ENCODE peak calls at places on chromosomes 16 and 17, in six cellular contexts. Q, G, K, T, A and S are unnamed samples.

GRCh38 chr17:64091571-64091970 is 38.4 kb downstream of the ERN1 start:
- DNase-seq in K (no peak), Q (no peak), G (no peak), A (no peak), T (no peak), S (no peak)

GRCh38 chr17:14149751-14150150 is 80.4 kb downstream of the COX10 start:
- DNase-seq in Q (no peak), K (no peak), G (no peak), A (no peak), T (no peak), S (no peak)

GRCh38 chr17:5580367-5580766 is 3.9 kb downstream of the NLRP1 start:
- DNase-seq in T (no peak), Q (no peak), K (no peak), A (no peak), G (peak), S (no peak)

GRCh38 chr16:29231231-29231630 is 175.3 kb downstream of the NPIPB11 start:
- DNase-seq in T (no peak), K (no peak), Q (no peak), A (no peak), G (peak), S (no peak)

GRCh38 chr17:46979023-46979870 is at the start of gene RPRML:
- DNase-seq in T (peak), Q (no peak), A (peak), G (peak), K (peak), S (peak)

GRCh38 chr16:85210423-85211169 is 98.3 kb upstream of the CIBAR2 start:
- DNase-seq in K (no peak), G (peak), A (peak), T (no peak), Q (no peak), S (no peak)

GRCh38 chr16:23991044-23991443 is 155.3 kb downstream of the PRKCB start:
- DNase-seq in K (no peak), A (no peak), G (no peak), Q (no peak), T (no peak), S (no peak)

GRCh38 chr16:2143874-2144485 is 4.4 kb upstream of the RAB26 start:
- DNase-seq in A (no peak), K (peak), G (no peak), Q (no peak), T (no peak), S (no peak)

GRCh38 chr17:29177871-29178749 is 2.1 kb downstream of the MYO18A start:
- DNase-seq in Q (no peak), A (no peak), K (peak), T (no peak), G (no peak), S (no peak)

GRCh38 chr17:40323731-40324650 is 15.0 kb downstream of the RARA start:
- DNase-seq in A (peak), G (peak), T (no peak), K (peak), Q (no peak), S (no peak)

GRCh38 chr17:27793168-27793905 is 7.0 kb downstream of the NOS2 start:
- DNase-seq in Q (no peak), A (peak), G (peak), K (no peak), T (no peak), S (peak)

GRCh38 chr17:2253768-2254406 is 49.7 kb downstream of the SMG6 start:
- DNase-seq in Q (no peak), A (no peak), G (no peak), T (no peak), K (no peak), S (no peak)

GRCh38 chr16:29862383-29862883 is 593 bp downstream of the CDIPT start:
- DNase-seq in T (no peak), G (peak), K (no peak), A (no peak), Q (no peak), S (peak)

GRCh38 chr17:9356488-9356911 is 219.1 kb downstream of the STX8 start:
- DNase-seq in G (no peak), T (no peak), Q (no peak), K (no peak), A (peak), S (no peak)

GRCh38 chr16:85781685-85782370 is 17.5 kb downstream of the EMC8 start:
- DNase-seq in K (peak), Q (no peak), T (peak), A (peak), G (peak), S (peak)

GRCh38 chr17:49443862-49444261 is 29.2 kb upstream of the PHB1 start:
- DNase-seq in G (peak), A (no peak), K (no peak), Q (no peak), T (no peak), S (no peak)

GRCh38 chr16:66204761-66205160 is 161.7 kb upstream of the CDH5 start:
- DNase-seq in G (peak), K (no peak), A (no peak), Q (no peak), T (no peak), S (no peak)

GRCh38 chr17:58756246-58757161 is 850 bp downstream of the PPM1E start:
- DNase-seq in A (no peak), Q (no peak), K (no peak), G (peak), T (peak), S (peak)

GRCh38 chr17:81046770-81047359 is 11.9 kb downstream of the BAIAP2 start:
- DNase-seq in Q (no peak), T (no peak), K (peak), G (no peak), A (no peak), S (no peak)

GRCh38 chr17:66240630-66241029 is 11.4 kb upstream of the APOH start:
- DNase-seq in K (no peak), Q (no peak), G (peak), A (no peak), T (no peak), S (no peak)

GRCh38 chr16:49855280-49855821 is 561 bp downstream of the ZNF423 start:
- DNase-seq in G (peak), T (peak), Q (peak), K (peak), A (peak), S (no peak)

GRCh38 chr16:70161350-70161749 is 12.2 kb upstream of the CLEC18C start:
- DNase-seq in A (no peak), T (no peak), K (no peak), Q (no peak), G (no peak), S (no peak)

GRCh38 chr17:44781553-44782348 is 23.0 kb downstream of the ADAM11 start:
- DNase-seq in A (peak), T (no peak), K (no peak), Q (no peak), G (peak), S (no peak)

GRCh38 chr16:11053916-11054460 is 109.6 kb downstream of the CLEC16A start:
- DNase-seq in A (no peak), K (no peak), T (no peak), G (no peak), Q (no peak), S (no peak)

GRCh38 chr16:86321491-86321890 is 188.8 kb upstream of the FOXF1 start:
- DNase-seq in A (no peak), Q (no peak), T (no peak), G (no peak), K (no peak), S (peak)

GRCh38 chr16:349211-349610 is 3.3 kb downstream of the AXIN1 start:
- DNase-seq in Q (no peak), T (no peak), A (no peak), G (no peak), K (no peak), S (no peak)

GRCh38 chr16:83924686-83925085 is 25.8 kb downstream of the MLYCD start:
- DNase-seq in A (no peak), T (no peak), K (no peak), G (no peak), Q (no peak), S (no peak)

GRCh38 chr16:56972898-56973689 is 11.3 kb downstream of the CETP start:
- DNase-seq in Q (no peak), G (no peak), A (no peak), T (no peak), K (peak), S (no peak)

GRCh38 chr16:56975714-56976113 is 13.6 kb upstream of the NLRC5 start:
- DNase-seq in G (no peak), K (no peak), A (no peak), Q (no peak), T (no peak), S (no peak)

GRCh38 chr16:56972403-56972802 is 10.7 kb downstream of the CETP start:
- DNase-seq in G (no peak), A (no peak), T (no peak), Q (no peak), K (no peak), S (no peak)

GRCh38 chr16:56977256-56977655 is 12.1 kb upstream of the NLRC5 start:
- DNase-seq in Q (no peak), G (no peak), T (no peak), K (no peak), A (no peak), S (no peak)

DNA sequence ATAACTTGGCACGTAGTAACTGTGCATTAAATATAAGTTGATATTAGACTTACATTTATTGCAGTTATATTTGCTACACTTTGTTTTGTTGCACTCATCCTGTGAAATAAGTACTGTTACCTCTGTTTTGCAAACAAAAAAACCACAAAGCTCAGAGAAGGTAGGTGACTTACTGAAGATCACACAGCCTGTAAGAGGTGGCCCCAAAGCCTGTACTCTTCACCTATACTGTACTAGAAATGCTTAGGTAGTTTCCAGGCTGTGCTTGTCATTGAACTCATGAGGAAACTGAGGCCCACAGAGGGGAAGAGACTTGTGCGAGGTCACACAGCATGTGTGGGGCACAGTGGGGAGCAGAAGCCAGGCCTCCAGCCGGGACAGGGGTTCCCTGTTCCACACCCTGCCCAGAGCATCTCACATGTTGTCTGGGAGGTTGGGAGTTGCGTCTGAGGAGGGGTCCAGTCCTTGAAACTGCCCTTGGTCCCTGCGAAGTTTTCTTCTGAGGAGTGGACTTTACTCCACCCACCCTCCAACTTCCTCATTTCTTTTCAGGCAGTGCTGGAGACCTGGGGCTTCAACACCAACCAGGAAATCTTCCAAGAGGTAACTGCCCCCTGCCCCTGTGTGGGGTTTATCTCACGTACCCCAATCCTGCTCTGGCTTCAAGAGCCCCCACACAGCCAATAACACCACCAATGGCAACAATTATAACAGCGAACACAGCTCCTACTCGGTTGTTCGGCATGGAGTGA is 13.0 kb downstream of the CETP start:
- DNase-seq in A (no peak), Q (no peak), T (no peak), G (no peak), K (no peak), S (no peak)
- TF ChIP-seq CTCF in A (no peak), Q (no peak), T (no peak), G (no peak), K (no peak), S (no peak)

GRCh38 chr17:34386925-34387550 is 24.0 kb upstream of the CCL1 start:
- DNase-seq in A (no peak), T (no peak), K (no peak), G (peak), Q (no peak), S (no peak)

GRCh38 chr17:34384822-34385605 is 22.0 kb upstream of the CCL1 start:
- DNase-seq in A (no peak), G (no peak), Q (no peak), K (no peak), T (no peak), S (no peak)

GRCh38 chr17:34386343-34386924 is 23.4 kb upstream of the CCL1 start:
- DNase-seq in T (no peak), K (no peak), G (no peak), Q (no peak), A (no peak), S (no peak)

GRCh38 chr17:34389343-34389742 is 26.3 kb upstream of the CCL1 start:
- DNase-seq in T (no peak), G (no peak), Q (no peak), K (no peak), A (no peak), S (no peak)

GRCh38 chr17:34387566-34387965 is 24.5 kb upstream of the CCL1 start:
- DNase-seq in A (no peak), G (no peak), K (no peak), T (no peak), Q (no peak), S (no peak)
- H3K27ac ChIP-seq in A (no peak), G (no peak), K (no peak), T (no peak), Q (no peak), S (no peak)

DNA sequence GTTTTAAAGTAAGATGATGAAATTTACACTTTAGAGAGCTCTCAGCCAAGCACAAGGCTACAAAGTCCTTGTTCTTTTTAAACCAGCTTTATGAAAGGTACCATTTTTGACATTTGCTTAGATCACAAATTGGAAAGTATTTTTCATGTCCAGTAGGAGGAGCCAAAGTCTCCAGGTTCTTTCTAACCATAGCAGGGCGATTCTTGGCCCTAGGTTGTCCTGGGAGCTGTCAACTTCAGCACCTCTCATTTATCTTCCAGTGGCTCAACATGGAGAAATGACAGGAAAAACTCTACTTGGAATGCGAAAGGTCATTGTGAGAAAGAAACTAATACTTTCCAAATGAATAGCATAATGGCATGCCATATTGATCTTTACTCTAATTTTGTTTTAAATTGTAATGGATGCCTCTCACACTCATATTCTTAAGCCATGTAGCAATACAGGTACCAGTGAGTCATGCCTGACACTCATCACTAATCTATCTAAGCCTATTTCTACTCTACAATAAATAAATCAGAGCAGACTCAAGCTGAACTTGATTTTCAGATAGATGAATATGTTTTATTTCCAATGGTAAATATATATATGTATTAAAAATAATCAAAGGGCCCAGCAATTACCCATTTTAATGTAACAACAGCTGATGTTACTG is 919.1 kb upstream of the EEF2KMT start:
- DNase-seq in A (no peak), K (no peak), G (no peak), Q (no peak), T (no peak), S (no peak)
- TF ChIP-seq CTCF in A (no peak), K (no peak), G (no peak), Q (no peak), T (no peak), S (peak)

DNA sequence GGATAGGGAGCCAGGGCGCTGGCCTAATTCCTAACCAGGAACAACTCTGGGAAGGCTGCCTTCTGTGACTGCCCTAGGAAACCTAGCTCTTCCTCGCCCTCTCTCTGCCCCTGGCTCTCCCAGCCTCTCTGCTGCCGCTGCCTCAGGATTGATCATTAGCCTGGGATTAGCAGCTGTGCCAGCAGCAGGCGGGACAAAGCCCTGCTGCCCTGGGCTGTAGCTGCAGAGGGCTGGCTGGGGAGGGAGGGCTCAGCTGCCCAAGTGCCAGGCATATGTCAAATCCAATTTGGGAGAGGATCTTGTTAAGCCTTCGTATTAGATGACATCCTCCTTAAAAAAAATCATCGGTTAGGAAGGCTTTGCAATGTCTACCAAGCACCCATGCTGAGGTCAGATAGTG is 144.8 kb upstream of the CCL2 start:
- DNase-seq in A (no peak), K (peak), G (no peak), T (peak), Q (no peak), S (no peak)
- H3K27ac ChIP-seq in A (no peak), K (no peak), G (no peak), T (no peak), Q (no peak), S (no peak)

DNA sequence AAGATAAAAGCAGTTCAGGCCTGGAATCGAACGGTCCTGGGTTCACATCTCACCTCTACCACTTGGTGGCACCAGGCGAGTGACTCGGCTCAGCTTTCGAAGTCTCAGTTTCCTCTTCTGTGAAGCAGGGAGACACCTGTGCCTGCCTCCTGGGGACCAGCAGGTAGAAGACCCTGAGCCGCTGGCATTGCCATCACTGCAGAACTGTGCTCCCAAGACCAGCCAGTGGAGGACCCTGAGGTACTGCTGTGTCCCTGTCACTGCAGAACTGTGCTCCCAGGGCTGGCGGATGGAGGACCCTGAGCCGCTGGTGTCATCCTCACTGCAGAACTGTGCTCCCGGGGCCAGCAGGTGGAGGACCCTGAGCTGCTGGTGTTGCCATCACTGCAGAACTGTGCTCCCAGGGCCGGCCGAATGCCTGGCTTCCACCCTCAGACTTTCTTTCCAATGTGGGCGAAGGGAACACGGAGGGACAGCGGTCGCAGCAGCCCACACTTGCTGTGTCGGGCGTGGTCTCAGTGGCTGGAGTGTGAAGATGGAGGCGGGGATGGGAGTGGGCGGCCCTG is 8.7 kb upstream of the SLC7A5 start:
- DNase-seq in A (no peak), T (no peak), G (no peak), K (no peak), Q (no peak), S (no peak)
- TF ChIP-seq CTCF in A (no peak), T (no peak), G (peak), K (no peak), Q (no peak), S (no peak)